ENCODE peak calls at places on chromosome 22, in six cellular contexts. One of them, this sample, is unnamed.

GRCh38 chr22:17103351-17103750 is 17.8 kb downstream of the TMEM121B start:
- DNase-seq in HCT116: no peak
- DNase-seq in OCI-LY7: no peak
- DNase-seq in GM23248: no peak
- DNase-seq in PC-3: no peak
- DNase-seq in GM23338: no peak
- DNase-seq in this sample: no peak

GRCh38 chr22:23204541-23205157 is 24.3 kb downstream of the BCR start:
- DNase-seq in OCI-LY7: no peak
- DNase-seq in GM23248: peak; percentile 51
- DNase-seq in HCT116: no peak
- DNase-seq in PC-3: no peak
- DNase-seq in GM23338: no peak
- DNase-seq in this sample: no peak

GRCh38 chr22:44955102-44955501 is 54.7 kb downstream of the PHF21B start:
- DNase-seq in GM23248: no peak
- DNase-seq in PC-3: no peak
- DNase-seq in OCI-LY7: peak; percentile 27
- DNase-seq in GM23338: no peak
- DNase-seq in HCT116: no peak
- DNase-seq in this sample: no peak

GRCh38 chr22:40346178-40347064 is at the start of gene ADSL:
- DNase-seq in HCT116: peak; percentile 47
- DNase-seq in PC-3: peak; percentile 76
- DNase-seq in GM23248: peak; percentile 96
- DNase-seq in OCI-LY7: peak; percentile 91
- DNase-seq in GM23338: peak; percentile 94
- DNase-seq in this sample: peak; percentile 94

GRCh38 chr22:23086263-23086662 is 15.9 kb downstream of the GNAZ start:
- DNase-seq in GM23248: no peak
- DNase-seq in PC-3: no peak
- DNase-seq in OCI-LY7: no peak
- DNase-seq in HCT116: no peak
- DNase-seq in GM23338: no peak
- DNase-seq in this sample: no peak

GRCh38 chr22:33848251-33848650 is 72.0 kb downstream of the LARGE1 start:
- DNase-seq in GM23338: peak; percentile 40
- DNase-seq in OCI-LY7: no peak
- DNase-seq in GM23248: peak; percentile 35
- DNase-seq in HCT116: no peak
- DNase-seq in PC-3: no peak
- DNase-seq in this sample: no peak

GRCh38 chr22:34781676-34782075 is 284.3 kb upstream of the ISX start:
- DNase-seq in OCI-LY7: no peak
- DNase-seq in GM23338: no peak
- DNase-seq in HCT116: no peak
- DNase-seq in GM23248: no peak
- DNase-seq in PC-3: no peak
- DNase-seq in this sample: no peak

GRCh38 chr22:41381329-41382097 is at the start of gene TEF:
- DNase-seq in OCI-LY7: peak; percentile 99
- DNase-seq in GM23338: peak; percentile 99
- DNase-seq in HCT116: peak; percentile 95
- DNase-seq in PC-3: peak; percentile 94
- DNase-seq in GM23248: peak; percentile 100
- DNase-seq in this sample: peak; percentile 99

GRCh38 chr22:42335839-42336378 is 65.5 kb upstream of the TCF20 start:
- DNase-seq in PC-3: no peak
- DNase-seq in GM23338: no peak
- DNase-seq in GM23248: no peak
- DNase-seq in OCI-LY7: no peak
- DNase-seq in HCT116: no peak
- DNase-seq in this sample: no peak

GRCh38 chr22:41831828-41832552 is 915 bp upstream of the SREBF2 start:
- DNase-seq in HCT116: no peak
- DNase-seq in GM23338: no peak
- DNase-seq in OCI-LY7: no peak
- DNase-seq in PC-3: no peak
- DNase-seq in GM23248: peak; percentile 7
- DNase-seq in this sample: no peak

GRCh38 chr22:47307326-47307725 is 544.9 kb downstream of the TBC1D22A start:
- DNase-seq in HCT116: no peak
- DNase-seq in GM23248: peak; percentile 64
- DNase-seq in GM23338: no peak
- DNase-seq in PC-3: peak; percentile 51
- DNase-seq in OCI-LY7: no peak
- DNase-seq in this sample: no peak

GRCh38 chr22:47282366-47282765 is 519.9 kb downstream of the TBC1D22A start:
- DNase-seq in GM23338: no peak
- DNase-seq in PC-3: no peak
- DNase-seq in OCI-LY7: no peak
- DNase-seq in HCT116: no peak
- DNase-seq in GM23248: no peak
- DNase-seq in this sample: no peak

GRCh38 chr22:35921777-35922176 is 106.8 kb downstream of the RBFOX2 start:
- DNase-seq in GM23248: peak; percentile 95
- DNase-seq in OCI-LY7: peak; percentile 86
- DNase-seq in GM23338: peak; percentile 77
- DNase-seq in HCT116: peak; percentile 76
- DNase-seq in PC-3: peak; percentile 84
- DNase-seq in this sample: peak; percentile 73

GRCh38 chr22:35430897-35431322 is 31.0 kb downstream of the MCM5 start:
- DNase-seq in GM23248: peak; percentile 96
- DNase-seq in PC-3: peak; percentile 83
- DNase-seq in HCT116: peak; percentile 32
- DNase-seq in OCI-LY7: peak; percentile 50
- DNase-seq in GM23338: peak; percentile 90
- DNase-seq in this sample: peak; percentile 84

GRCh38 chr22:42716221-42716620 is 4.4 kb downstream of the A4GALT start:
- DNase-seq in HCT116: no peak
- DNase-seq in PC-3: no peak
- DNase-seq in OCI-LY7: peak; percentile 60
- DNase-seq in GM23248: no peak
- DNase-seq in GM23338: no peak
- DNase-seq in this sample: no peak

GRCh38 chr22:46569055-46569847 is 31.8 kb upstream of the CELSR1 start:
- DNase-seq in OCI-LY7: no peak
- DNase-seq in PC-3: no peak
- DNase-seq in GM23248: no peak
- DNase-seq in HCT116: no peak
- DNase-seq in GM23338: no peak
- DNase-seq in this sample: peak; percentile 1

GRCh38 chr22:40434745-40435144 is 64.4 kb downstream of the SGSM3 start:
- DNase-seq in GM23248: no peak
- DNase-seq in OCI-LY7: no peak
- DNase-seq in PC-3: no peak
- DNase-seq in GM23338: no peak
- DNase-seq in HCT116: no peak
- DNase-seq in this sample: no peak

GRCh38 chr22:40397436-40397835 is 27.0 kb downstream of the SGSM3 start:
- DNase-seq in GM23338: peak; percentile 48
- DNase-seq in HCT116: no peak
- DNase-seq in OCI-LY7: no peak
- DNase-seq in GM23248: no peak
- DNase-seq in PC-3: no peak
- DNase-seq in this sample: no peak

GRCh38 chr22:30824711-30825110 is 130.0 kb downstream of the OSBP2 start:
- DNase-seq in GM23338: no peak
- DNase-seq in GM23248: no peak
- DNase-seq in PC-3: no peak
- DNase-seq in OCI-LY7: no peak
- DNase-seq in HCT116: no peak
- DNase-seq in this sample: no peak

DNA sequence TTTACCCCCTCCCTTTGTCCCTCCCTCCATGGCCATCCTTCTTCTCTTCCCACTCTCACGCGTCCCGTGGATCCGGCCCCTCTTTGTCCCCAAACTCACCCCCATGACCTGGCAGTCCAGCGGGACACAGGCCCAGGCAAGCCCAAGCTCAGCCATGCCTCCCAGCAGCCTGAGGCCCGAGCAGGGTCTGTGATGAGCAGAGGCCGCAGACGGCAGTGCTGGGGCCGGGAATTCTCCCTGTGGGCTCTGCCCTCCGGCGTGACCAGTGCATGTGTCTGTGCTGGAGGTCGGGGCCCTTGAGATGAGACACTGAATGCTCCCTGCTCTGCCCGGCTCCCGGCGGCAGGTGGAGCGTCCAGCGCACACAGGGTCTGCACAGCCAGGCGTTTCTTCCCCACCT is 237.9 kb downstream of the BRD1 start:
- DNase-seq in PC-3: no peak
- DNase-seq in OCI-LY7: no peak
- DNase-seq in GM23248: no peak
- DNase-seq in GM23338: no peak
- DNase-seq in HCT116: no peak
- DNase-seq in this sample: no peak
- H4K20me1 ChIP-seq in PC-3: no peaks in the 10 kb centered on the region
- H4K20me1 ChIP-seq in OCI-LY7: no peaks in the 10 kb centered on the region
- H4K20me1 ChIP-seq in GM23248: no peaks in the 10 kb centered on the region
- H4K20me1 ChIP-seq in GM23338: no peaks in the 10 kb centered on the region
- H4K20me1 ChIP-seq in HCT116: no peaks in the 10 kb centered on the region
- H4K20me1 ChIP-seq in this sample: no peaks in the 10 kb centered on the region

GRCh38 chr22:29387921-29388758 is at the start of gene AP1B1:
- DNase-seq in GM23338: peak; percentile 99
- DNase-seq in GM23248: peak; percentile 96
- DNase-seq in OCI-LY7: peak; percentile 99
- DNase-seq in HCT116: peak; percentile 87
- DNase-seq in PC-3: peak; percentile 92
- DNase-seq in this sample: peak; percentile 95
- H3K4me1 ChIP-seq in GM23338: peaks cover 5% of the 10 kb centered on the region
- H3K4me1 ChIP-seq in GM23248: peaks cover 4% of the 10 kb centered on the region
- H3K4me1 ChIP-seq in OCI-LY7: peaks cover 69% of the 10 kb centered on the region
- H3K4me1 ChIP-seq in HCT116: peaks cover 7% of the 10 kb centered on the region
- H3K4me1 ChIP-seq in PC-3: peaks cover 19% of the 10 kb centered on the region
- H3K4me1 ChIP-seq in this sample: peaks cover 4% of the 10 kb centered on the region

GRCh38 chr22:38220163-38220562 is 18.4 kb downstream of the MAFF start:
- DNase-seq in GM23248: peak; percentile 56
- DNase-seq in OCI-LY7: no peak
- DNase-seq in PC-3: no peak
- DNase-seq in HCT116: no peak
- DNase-seq in GM23338: no peak
- DNase-seq in this sample: no peak

GRCh38 chr22:38221407-38221806 is 19.6 kb downstream of the MAFF start:
- DNase-seq in GM23338: no peak
- DNase-seq in OCI-LY7: no peak
- DNase-seq in PC-3: no peak
- DNase-seq in HCT116: no peak
- DNase-seq in GM23248: no peak
- DNase-seq in this sample: no peak

GRCh38 chr22:38220653-38221386 is 19.0 kb downstream of the MAFF start:
- DNase-seq in GM23248: no peak
- DNase-seq in HCT116: no peak
- DNase-seq in GM23338: no peak
- DNase-seq in PC-3: no peak
- DNase-seq in OCI-LY7: no peak
- DNase-seq in this sample: no peak

GRCh38 chr22:38218661-38219331 is 17.0 kb downstream of the MAFF start:
- DNase-seq in OCI-LY7: no peak
- DNase-seq in HCT116: peak; percentile 75
- DNase-seq in PC-3: peak; percentile 88
- DNase-seq in GM23338: peak; percentile 91
- DNase-seq in GM23248: peak; percentile 94
- DNase-seq in this sample: peak; percentile 65

DNA sequence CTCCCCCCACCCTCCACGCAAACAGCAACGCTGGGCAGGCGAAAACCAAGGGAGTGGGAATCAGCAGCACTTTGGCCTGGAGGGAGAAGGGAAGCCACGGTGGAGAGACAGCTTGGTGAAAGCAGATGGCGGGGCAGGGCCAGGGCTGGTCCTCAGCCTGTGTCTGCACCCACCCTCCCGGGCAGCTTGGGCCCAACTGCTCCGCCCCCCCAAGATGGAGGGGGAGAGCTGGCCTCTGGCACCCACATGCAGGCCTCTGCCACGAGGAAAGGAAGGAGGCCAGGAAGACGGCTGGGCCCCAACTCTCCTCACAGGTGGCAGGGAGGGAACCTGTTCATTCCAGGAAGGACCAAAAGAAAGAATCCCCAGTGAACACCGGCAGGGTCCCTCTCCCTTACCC is 17.9 kb downstream of the MAFF start:
- DNase-seq in PC-3: no peak
- DNase-seq in HCT116: no peak
- DNase-seq in GM23338: no peak
- DNase-seq in GM23248: no peak
- DNase-seq in OCI-LY7: no peak
- DNase-seq in this sample: no peak
- TF ChIP-seq EZH2phosphoT487 in PC-3: no peak
- TF ChIP-seq EZH2phosphoT487 in HCT116: no peak
- TF ChIP-seq EZH2phosphoT487 in GM23338: no peak
- TF ChIP-seq EZH2phosphoT487 in GM23248: no peak
- TF ChIP-seq EZH2phosphoT487 in OCI-LY7: no peak
- TF ChIP-seq EZH2phosphoT487 in this sample: no peak

GRCh38 chr22:50701428-50702154 is 29.0 kb downstream of the SHANK3 start:
- DNase-seq in OCI-LY7: no peak
- DNase-seq in PC-3: no peak
- DNase-seq in HCT116: no peak
- DNase-seq in GM23248: no peak
- DNase-seq in GM23338: no peak
- DNase-seq in this sample: no peak

GRCh38 chr22:50699001-50699753 is 26.6 kb downstream of the SHANK3 start:
- DNase-seq in GM23248: no peak
- DNase-seq in OCI-LY7: no peak
- DNase-seq in GM23338: no peak
- DNase-seq in PC-3: no peak
- DNase-seq in HCT116: no peak
- DNase-seq in this sample: no peak

GRCh38 chr22:50699754-50700386 is 27.2 kb downstream of the SHANK3 start:
- DNase-seq in GM23248: no peak
- DNase-seq in PC-3: no peak
- DNase-seq in GM23338: peak; percentile 80
- DNase-seq in OCI-LY7: peak; percentile 34
- DNase-seq in HCT116: no peak
- DNase-seq in this sample: peak; percentile 62

GRCh38 chr22:50701076-50701419 is 28.4 kb downstream of the SHANK3 start:
- DNase-seq in GM23338: no peak
- DNase-seq in GM23248: no peak
- DNase-seq in OCI-LY7: no peak
- DNase-seq in HCT116: no peak
- DNase-seq in PC-3: no peak
- DNase-seq in this sample: no peak

DNA sequence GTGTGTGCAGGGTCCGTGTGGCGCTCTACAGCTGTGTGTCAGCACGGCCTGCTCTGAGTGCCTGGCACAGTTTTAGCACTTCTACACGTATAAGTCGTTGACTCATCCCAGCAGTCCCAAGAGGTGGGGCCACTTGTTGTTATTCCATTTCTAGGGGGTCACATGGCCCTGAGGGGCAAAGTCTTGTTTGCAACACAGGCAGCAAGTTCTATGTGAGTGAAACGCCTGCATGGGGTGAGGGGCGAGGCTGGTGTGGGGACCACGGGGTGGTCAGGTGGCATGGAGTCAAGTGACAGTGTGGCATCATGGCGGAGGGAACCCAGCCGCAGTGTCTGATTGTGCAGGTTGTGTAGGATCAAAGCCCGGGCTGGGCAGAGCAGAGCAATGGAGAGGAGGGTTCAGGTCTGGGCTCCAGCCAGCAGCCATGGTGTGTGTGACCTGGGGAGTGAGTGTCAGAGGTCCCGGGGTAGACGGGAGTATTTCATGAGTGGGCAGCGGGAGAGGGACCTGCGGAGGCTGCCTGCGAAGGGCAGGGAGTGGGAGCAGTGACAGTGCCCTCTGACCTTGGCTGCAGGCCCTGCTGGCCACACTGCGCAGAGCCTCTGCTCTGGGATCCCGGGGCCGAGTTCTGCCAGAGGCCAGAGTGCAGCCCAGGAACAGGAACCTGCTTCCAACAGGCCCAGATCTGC is 27.9 kb downstream of the SHANK3 start:
- DNase-seq in PC-3: no peak
- DNase-seq in GM23248: no peak
- DNase-seq in OCI-LY7: no peak
- DNase-seq in GM23338: no peak
- DNase-seq in HCT116: no peak
- DNase-seq in this sample: no peak
- H4K20me1 ChIP-seq in PC-3: no peaks in the 10 kb centered on the region
- H4K20me1 ChIP-seq in GM23248: no peaks in the 10 kb centered on the region
- H4K20me1 ChIP-seq in OCI-LY7: no peaks in the 10 kb centered on the region
- H4K20me1 ChIP-seq in GM23338: no peaks in the 10 kb centered on the region
- H4K20me1 ChIP-seq in HCT116: no peaks in the 10 kb centered on the region
- H4K20me1 ChIP-seq in this sample: peaks cover 26% of the 10 kb centered on the region

This sample was measured in neural progenitor cell.